ENCODE peak calls at places on chromosomes 2 and 18, in four cellular contexts. One of them, this sample, is unnamed. For H3K36me3, the result is how much of the 10 kb centered on the place peaks cover.

GRCh38 chr2:231037202-231037730 is at the start of gene C2orf72:
- DNase-seq in pancreas: no peak
- DNase-seq in mammary epithelial cell: no peak
- DNase-seq in psoas muscle: no peak
- DNase-seq in this sample: no peak

GRCh38 chr2:20617892-20618467 is 32.9 kb downstream of the HS1BP3 start:
- DNase-seq in mammary epithelial cell: peak
- DNase-seq in pancreas: peak
- DNase-seq in psoas muscle: peak
- DNase-seq in this sample: peak

GRCh38 chr2:3377279-3377611 is 373 bp downstream of the EIPR1 start:
- DNase-seq in psoas muscle: peak
- DNase-seq in pancreas: no peak
- DNase-seq in mammary epithelial cell: no peak
- DNase-seq in this sample: no peak

GRCh38 chr2:240457223-240458043 is 22.0 kb downstream of the GPC1 start:
- DNase-seq in mammary epithelial cell: no peak
- DNase-seq in pancreas: no peak
- DNase-seq in psoas muscle: peak
- DNase-seq in this sample: no peak

GRCh38 chr2:205367536-205367935 is 314.8 kb upstream of the NRP2 start:
- DNase-seq in psoas muscle: no peak
- DNase-seq in mammary epithelial cell: no peak
- DNase-seq in pancreas: no peak
- DNase-seq in this sample: no peak

GRCh38 chr18:55501594-55502345 is 86.2 kb downstream of the TCF4 start:
- DNase-seq in mammary epithelial cell: peak
- DNase-seq in psoas muscle: no peak
- DNase-seq in pancreas: no peak
- DNase-seq in this sample: no peak

GRCh38 chr18:78675231-78675630 is 304.4 kb upstream of the SALL3 start:
- DNase-seq in pancreas: no peak
- DNase-seq in mammary epithelial cell: no peak
- DNase-seq in psoas muscle: no peak
- DNase-seq in this sample: no peak

GRCh38 chr2:18119883-18120282 is 241.4 kb downstream of the KCNS3 start:
- DNase-seq in mammary epithelial cell: no peak
- DNase-seq in psoas muscle: peak
- DNase-seq in pancreas: peak
- DNase-seq in this sample: no peak

GRCh38 chr2:63888490-63889402 is 47.0 kb downstream of the UGP2 start:
- DNase-seq in psoas muscle: peak
- DNase-seq in mammary epithelial cell: peak
- DNase-seq in pancreas: peak
- DNase-seq in this sample: no peak
- H3K36me3 ChIP-seq in psoas muscle: half or more
- H3K36me3 ChIP-seq in mammary epithelial cell: under half
- H3K36me3 ChIP-seq in pancreas: under half
- H3K36me3 ChIP-seq in this sample: under half

GRCh38 chr2:214750529-214750928 is 59.0 kb downstream of the BARD1 start:
- DNase-seq in pancreas: no peak
- DNase-seq in mammary epithelial cell: no peak
- DNase-seq in psoas muscle: no peak
- DNase-seq in this sample: no peak
- H3K36me3 ChIP-seq in pancreas: under half
- H3K36me3 ChIP-seq in mammary epithelial cell: under half
- H3K36me3 ChIP-seq in psoas muscle: under half
- H3K36me3 ChIP-seq in this sample: under half

GRCh38 chr18:42047721-42048120 is 92.7 kb downstream of the PIK3C3 start:
- DNase-seq in mammary epithelial cell: peak
- DNase-seq in pancreas: no peak
- DNase-seq in psoas muscle: no peak
- DNase-seq in this sample: no peak

GRCh38 chr18:42045346-42045745 is 90.3 kb downstream of the PIK3C3 start:
- DNase-seq in psoas muscle: no peak
- DNase-seq in mammary epithelial cell: no peak
- DNase-seq in pancreas: no peak
- DNase-seq in this sample: no peak

GRCh38 chr18:42038936-42039335 is 83.9 kb downstream of the PIK3C3 start:
- DNase-seq in pancreas: no peak
- DNase-seq in psoas muscle: no peak
- DNase-seq in mammary epithelial cell: peak
- DNase-seq in this sample: no peak

GRCh38 chr18:42039396-42039795 is 84.4 kb downstream of the PIK3C3 start:
- DNase-seq in pancreas: no peak
- DNase-seq in mammary epithelial cell: no peak
- DNase-seq in psoas muscle: no peak
- DNase-seq in this sample: no peak

GRCh38 chr18:42041793-42042192 is 86.8 kb downstream of the PIK3C3 start:
- DNase-seq in mammary epithelial cell: no peak
- DNase-seq in psoas muscle: no peak
- DNase-seq in pancreas: no peak
- DNase-seq in this sample: no peak
- H3K36me3 ChIP-seq in mammary epithelial cell: under half
- H3K36me3 ChIP-seq in psoas muscle: half or more
- H3K36me3 ChIP-seq in pancreas: under half
- H3K36me3 ChIP-seq in this sample: under half

GRCh38 chr2:241771286-241772062 is 5.1 kb upstream of the GAL3ST2 start:
- DNase-seq in psoas muscle: peak
- DNase-seq in mammary epithelial cell: no peak
- DNase-seq in pancreas: no peak
- DNase-seq in this sample: peak
- H3K36me3 ChIP-seq in psoas muscle: under half
- H3K36me3 ChIP-seq in mammary epithelial cell: under half
- H3K36me3 ChIP-seq in pancreas: under half
- H3K36me3 ChIP-seq in this sample: under half

GRCh38 chr2:38315707-38316333 is 61.3 kb downstream of the ATL2 start:
- DNase-seq in psoas muscle: no peak
- DNase-seq in mammary epithelial cell: peak
- DNase-seq in pancreas: no peak
- DNase-seq in this sample: no peak
- H3K36me3 ChIP-seq in psoas muscle: half or more
- H3K36me3 ChIP-seq in mammary epithelial cell: under half
- H3K36me3 ChIP-seq in pancreas: under half
- H3K36me3 ChIP-seq in this sample: under half

GRCh38 chr18:45916302-45916701 is 50.8 kb downstream of the EPG5 start:
- DNase-seq in pancreas: no peak
- DNase-seq in mammary epithelial cell: no peak
- DNase-seq in psoas muscle: no peak
- DNase-seq in this sample: no peak

GRCh38 chr18:45910405-45911023 is 56.6 kb downstream of the EPG5 start:
- DNase-seq in mammary epithelial cell: peak
- DNase-seq in psoas muscle: peak
- DNase-seq in pancreas: peak
- DNase-seq in this sample: peak

GRCh38 chr18:45913276-45913675 is 53.9 kb downstream of the EPG5 start:
- DNase-seq in psoas muscle: no peak
- DNase-seq in pancreas: no peak
- DNase-seq in mammary epithelial cell: no peak
- DNase-seq in this sample: no peak
- H3K36me3 ChIP-seq in psoas muscle: half or more
- H3K36me3 ChIP-seq in pancreas: under half
- H3K36me3 ChIP-seq in mammary epithelial cell: under half
- H3K36me3 ChIP-seq in this sample: under half

DNA sequence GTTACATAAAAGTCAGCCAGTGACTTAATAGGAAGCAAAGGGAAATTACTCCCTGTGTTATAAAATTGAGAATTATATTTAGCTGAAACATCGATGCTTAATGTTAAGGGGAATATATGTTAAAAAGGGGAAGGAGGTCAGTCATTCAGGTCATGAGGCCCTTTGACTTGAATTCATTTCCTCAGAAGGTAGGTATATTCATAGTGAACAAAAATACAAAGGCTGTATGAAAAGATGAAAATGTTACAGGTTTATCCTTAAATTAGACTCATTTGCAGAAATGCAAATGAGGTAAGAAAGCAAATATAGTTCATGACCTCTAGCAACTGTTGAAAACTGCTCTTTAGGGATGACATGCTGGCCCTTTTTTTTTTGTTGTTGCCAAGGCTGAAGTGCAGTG is 20.8 kb downstream of the MSH6 start:
- DNase-seq in pancreas: no peak
- DNase-seq in psoas muscle: no peak
- DNase-seq in mammary epithelial cell: no peak
- DNase-seq in this sample: no peak
- H3K36me3 ChIP-seq in pancreas: under half
- H3K36me3 ChIP-seq in psoas muscle: half or more
- H3K36me3 ChIP-seq in mammary epithelial cell: half or more
- H3K36me3 ChIP-seq in this sample: under half

This sample was measured in mucosa of descending colon.